ENCODE peak calls at places on chromosome 6, in four cellular contexts. One of them, this sample, is unnamed.

GRCh38 chr6:48032156-48032555 is 78.8 kb downstream of the PTCHD4 start:
- DNase-seq in AG04449: peak; percentile 14
- DNase-seq in heart right ventricle: no peak
- DNase-seq in aorta: no peak
- DNase-seq in this sample: no peak

GRCh38 chr6:16711551-16712249 is 49.6 kb downstream of the ATXN1 start:
- DNase-seq in AG04449: no peak
- DNase-seq in heart right ventricle: no peak
- DNase-seq in aorta: no peak
- DNase-seq in this sample: no peak

GRCh38 chr6:47267301-47267700 is 42.4 kb downstream of the TNFRSF21 start:
- DNase-seq in AG04449: no peak
- DNase-seq in heart right ventricle: no peak
- DNase-seq in aorta: no peak
- DNase-seq in this sample: no peak

GRCh38 chr6:112562348-112563220 is 215.5 kb downstream of the RFPL4B start:
- DNase-seq in AG04449: no peak
- DNase-seq in heart right ventricle: no peak
- DNase-seq in aorta: no peak
- DNase-seq in this sample: no peak

GRCh38 chr6:127119361-127120108 is 1.1 kb downstream of the RSPO3 start:
- DNase-seq in AG04449: no peak
- DNase-seq in heart right ventricle: no peak
- DNase-seq in aorta: peak; percentile 76
- DNase-seq in this sample: no peak

GRCh38 chr6:21033575-21034026 is 499.3 kb downstream of the CDKAL1 start:
- DNase-seq in AG04449: peak; percentile 57
- DNase-seq in heart right ventricle: no peak
- DNase-seq in aorta: peak; percentile 75
- DNase-seq in this sample: peak; percentile 47

GRCh38 chr6:147205690-147206600 is 1.7 kb downstream of the STXBP5 start:
- DNase-seq in AG04449: no peak
- DNase-seq in heart right ventricle: no peak
- DNase-seq in aorta: no peak
- DNase-seq in this sample: no peak

GRCh38 chr6:21257125-21257524 is 336.4 kb upstream of the SOX4 start:
- DNase-seq in AG04449: no peak
- DNase-seq in heart right ventricle: no peak
- DNase-seq in aorta: no peak
- DNase-seq in this sample: no peak

GRCh38 chr6:20709451-20709850 is 175.2 kb downstream of the CDKAL1 start:
- DNase-seq in AG04449: no peak
- DNase-seq in heart right ventricle: no peak
- DNase-seq in aorta: no peak
- DNase-seq in this sample: no peak

This sample was measured in gastrocnemius medialis.